ENCODE peak calls at places on chromosomes 16 and 17, in four cellular contexts. One of them, this sample, is unnamed.

GRCh38 chr17:77437017-77437416 is 296.2 kb downstream of the SEC14L1 start:
- DNase-seq in cardiac fibroblast: peak; percentile 65
- DNase-seq in cardiac muscle cell: peak; percentile 93
- DNase-seq in AG09309: no peak
- DNase-seq in this sample: peak; percentile 60

GRCh38 chr16:24525970-24526559 is 13.3 kb upstream of the RBBP6 start:
- DNase-seq in cardiac fibroblast: peak; percentile 66
- DNase-seq in cardiac muscle cell: peak; percentile 60
- DNase-seq in AG09309: peak; percentile 38
- DNase-seq in this sample: no peak

GRCh38 chr16:67364610-67365256 is 28.6 kb downstream of the TPPP3 start:
- DNase-seq in cardiac fibroblast: no peak
- DNase-seq in cardiac muscle cell: no peak
- DNase-seq in AG09309: no peak
- DNase-seq in this sample: no peak

GRCh38 chr16:56382901-56383355 is 42.4 kb downstream of the AMFR start:
- DNase-seq in cardiac fibroblast: no peak
- DNase-seq in cardiac muscle cell: peak; percentile 26
- DNase-seq in AG09309: no peak
- DNase-seq in this sample: peak; percentile 15

GRCh38 chr16:22955461-22956145 is 141.6 kb downstream of the HS3ST2 start:
- DNase-seq in cardiac fibroblast: no peak
- DNase-seq in cardiac muscle cell: no peak
- DNase-seq in AG09309: no peak
- DNase-seq in this sample: no peak

GRCh38 chr16:9183682-9184353 is 92.4 kb downstream of the HAPSTR1 start:
- DNase-seq in cardiac fibroblast: no peak
- DNase-seq in cardiac muscle cell: no peak
- DNase-seq in AG09309: no peak
- DNase-seq in this sample: no peak

GRCh38 chr17:73156166-73156840 is 8.5 kb upstream of the SSTR2 start:
- DNase-seq in cardiac fibroblast: peak; percentile 69
- DNase-seq in cardiac muscle cell: peak; percentile 82
- DNase-seq in AG09309: peak; percentile 31
- DNase-seq in this sample: no peak

GRCh38 chr17:37106049-37106448 is 157.3 kb downstream of the AATF start:
- DNase-seq in cardiac fibroblast: no peak
- DNase-seq in cardiac muscle cell: no peak
- DNase-seq in AG09309: no peak
- DNase-seq in this sample: no peak

GRCh38 chr17:5667871-5668270 is 83.6 kb upstream of the NLRP1 start:
- DNase-seq in cardiac fibroblast: no peak
- DNase-seq in cardiac muscle cell: no peak
- DNase-seq in AG09309: no peak
- DNase-seq in this sample: no peak

DNA sequence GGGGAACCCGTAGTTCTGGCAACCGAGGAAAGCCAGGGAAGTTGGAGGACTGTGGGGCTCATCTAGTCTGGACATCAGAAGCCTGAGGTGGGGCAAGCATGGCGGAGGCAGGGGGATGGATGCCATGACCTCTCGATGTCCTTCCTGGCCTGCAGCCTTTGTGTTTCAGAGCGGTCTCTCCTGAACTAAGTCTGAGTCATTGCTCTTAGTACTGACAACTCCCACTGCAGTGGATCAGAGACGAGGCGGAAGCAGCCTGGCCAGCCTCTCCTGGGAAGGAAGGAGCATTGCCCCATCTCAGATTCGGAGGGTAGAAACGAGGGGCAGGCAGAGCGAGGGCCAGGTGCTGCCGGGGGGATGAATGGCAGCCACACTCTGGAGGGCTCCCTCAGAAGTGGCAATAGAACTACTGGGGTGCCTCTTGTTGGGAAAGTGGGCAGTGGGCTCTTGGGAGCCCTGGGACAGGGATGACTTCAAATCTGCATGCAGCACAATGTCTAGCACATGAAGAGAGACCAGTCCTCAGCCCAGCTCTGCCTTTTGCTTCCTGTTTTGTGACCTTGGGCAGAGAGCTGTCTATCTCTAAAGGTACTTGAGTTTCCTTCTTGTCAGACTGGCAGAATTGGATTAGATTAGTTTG is 3.6 kb upstream of the STAC2 start:
- DNase-seq in cardiac fibroblast: peak; percentile 83
- DNase-seq in cardiac muscle cell: peak; percentile 80
- DNase-seq in AG09309: no peak
- DNase-seq in this sample: no peak
- H3K4me3 ChIP-seq in cardiac fibroblast: no peak overlapping the region
- H3K4me3 ChIP-seq in cardiac muscle cell: no peak overlapping the region
- H3K4me3 ChIP-seq in AG09309: no peak overlapping the region
- H3K4me3 ChIP-seq in this sample: no peak overlapping the region

GRCh38 chr16:1773703-1774455 is 945 bp upstream of the MRPS34 start:
- DNase-seq in cardiac fibroblast: peak; percentile 43
- DNase-seq in cardiac muscle cell: peak; percentile 49
- DNase-seq in AG09309: no peak
- DNase-seq in this sample: no peak
- TF ChIP-seq CTCF in cardiac fibroblast: no peak
- TF ChIP-seq CTCF in cardiac muscle cell: no peak
- TF ChIP-seq CTCF in AG09309: no peak
- TF ChIP-seq CTCF in this sample: no peak

GRCh38 chr17:56708670-56709410 is 115.3 kb downstream of the NOG start:
- DNase-seq in cardiac fibroblast: no peak
- DNase-seq in cardiac muscle cell: no peak
- DNase-seq in AG09309: no peak
- DNase-seq in this sample: no peak
- H3K4me3 ChIP-seq in cardiac fibroblast: no peak overlapping the region
- H3K4me3 ChIP-seq in cardiac muscle cell: no peak overlapping the region
- H3K4me3 ChIP-seq in AG09309: no peak overlapping the region
- H3K4me3 ChIP-seq in this sample: no peak overlapping the region

GRCh38 chr16:14003119-14003570 is 68.0 kb upstream of the MRTFB start:
- DNase-seq in cardiac fibroblast: peak; percentile 50
- DNase-seq in cardiac muscle cell: peak; percentile 76
- DNase-seq in AG09309: no peak
- DNase-seq in this sample: no peak
- TF ChIP-seq CTCF in cardiac fibroblast: no peak
- TF ChIP-seq CTCF in cardiac muscle cell: no peak
- TF ChIP-seq CTCF in AG09309: peak; percentile 11
- TF ChIP-seq CTCF in this sample: no peak

DNA sequence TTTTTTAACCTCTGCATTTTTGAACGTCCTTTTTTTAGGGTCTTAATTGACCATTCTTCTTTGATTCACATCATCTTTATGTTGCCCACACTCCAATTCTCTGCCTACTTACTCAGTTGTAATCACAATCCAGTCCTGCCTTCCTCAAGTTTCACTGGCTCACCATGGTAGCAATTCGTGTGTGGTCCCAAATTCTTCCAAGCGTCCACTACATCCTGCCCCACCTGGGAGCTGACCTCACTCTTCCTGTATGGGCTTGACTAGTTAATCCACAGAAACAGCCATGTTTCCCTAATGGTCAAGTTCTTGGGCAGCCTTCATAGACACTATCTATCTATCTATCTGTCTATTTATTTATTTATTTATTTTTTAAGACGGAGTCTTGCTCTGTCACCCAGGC is 7.1 kb downstream of the TLCD2 start:
- DNase-seq in cardiac fibroblast: peak; percentile 44
- DNase-seq in cardiac muscle cell: no peak
- DNase-seq in AG09309: no peak
- DNase-seq in this sample: no peak
- H3K4me3 ChIP-seq in cardiac fibroblast: no peak overlapping the region
- H3K4me3 ChIP-seq in cardiac muscle cell: no peak overlapping the region
- H3K4me3 ChIP-seq in AG09309: no peak overlapping the region
- H3K4me3 ChIP-seq in this sample: no peak overlapping the region

GRCh38 chr16:85418978-85419491 is 194.1 kb upstream of the GSE1 start:
- DNase-seq in cardiac fibroblast: no peak
- DNase-seq in cardiac muscle cell: no peak
- DNase-seq in AG09309: no peak
- DNase-seq in this sample: no peak
- TF ChIP-seq CTCF in cardiac fibroblast: no peak
- TF ChIP-seq CTCF in cardiac muscle cell: no peak
- TF ChIP-seq CTCF in AG09309: no peak
- TF ChIP-seq CTCF in this sample: no peak

GRCh38 chr17:42672038-42672437 is 4.8 kb downstream of the PLEKHH3 start:
- DNase-seq in cardiac fibroblast: no peak
- DNase-seq in cardiac muscle cell: no peak
- DNase-seq in AG09309: no peak
- DNase-seq in this sample: no peak

GRCh38 chr17:42670925-42671657 is 5.7 kb downstream of the PLEKHH3 start:
- DNase-seq in cardiac fibroblast: no peak
- DNase-seq in cardiac muscle cell: no peak
- DNase-seq in AG09309: no peak
- DNase-seq in this sample: no peak

GRCh38 chr17:42669705-42670198 is 7.0 kb downstream of the PLEKHH3 start:
- DNase-seq in cardiac fibroblast: no peak
- DNase-seq in cardiac muscle cell: no peak
- DNase-seq in AG09309: no peak
- DNase-seq in this sample: no peak

GRCh38 chr17:42673266-42673884 is 3.4 kb downstream of the PLEKHH3 start:
- DNase-seq in cardiac fibroblast: no peak
- DNase-seq in cardiac muscle cell: no peak
- DNase-seq in AG09309: no peak
- DNase-seq in this sample: no peak

GRCh38 chr17:42670199-42670924 is 6.4 kb downstream of the PLEKHH3 start:
- DNase-seq in cardiac fibroblast: no peak
- DNase-seq in cardiac muscle cell: no peak
- DNase-seq in AG09309: no peak
- DNase-seq in this sample: no peak
- H3K4me3 ChIP-seq in cardiac fibroblast: no peak overlapping the region
- H3K4me3 ChIP-seq in cardiac muscle cell: no peak overlapping the region
- H3K4me3 ChIP-seq in AG09309: no peak overlapping the region
- H3K4me3 ChIP-seq in this sample: no peak overlapping the region

GRCh38 chr17:7133424-7133823 is 18.8 kb upstream of the ASGR2 start:
- DNase-seq in cardiac fibroblast: peak; percentile 14
- DNase-seq in cardiac muscle cell: peak; percentile 17
- DNase-seq in AG09309: no peak
- DNase-seq in this sample: no peak
- TF ChIP-seq CTCF in cardiac fibroblast: peak; percentile 39
- TF ChIP-seq CTCF in cardiac muscle cell: peak; percentile 45
- TF ChIP-seq CTCF in AG09309: peak; percentile 50
- TF ChIP-seq CTCF in this sample: peak; percentile 43

DNA sequence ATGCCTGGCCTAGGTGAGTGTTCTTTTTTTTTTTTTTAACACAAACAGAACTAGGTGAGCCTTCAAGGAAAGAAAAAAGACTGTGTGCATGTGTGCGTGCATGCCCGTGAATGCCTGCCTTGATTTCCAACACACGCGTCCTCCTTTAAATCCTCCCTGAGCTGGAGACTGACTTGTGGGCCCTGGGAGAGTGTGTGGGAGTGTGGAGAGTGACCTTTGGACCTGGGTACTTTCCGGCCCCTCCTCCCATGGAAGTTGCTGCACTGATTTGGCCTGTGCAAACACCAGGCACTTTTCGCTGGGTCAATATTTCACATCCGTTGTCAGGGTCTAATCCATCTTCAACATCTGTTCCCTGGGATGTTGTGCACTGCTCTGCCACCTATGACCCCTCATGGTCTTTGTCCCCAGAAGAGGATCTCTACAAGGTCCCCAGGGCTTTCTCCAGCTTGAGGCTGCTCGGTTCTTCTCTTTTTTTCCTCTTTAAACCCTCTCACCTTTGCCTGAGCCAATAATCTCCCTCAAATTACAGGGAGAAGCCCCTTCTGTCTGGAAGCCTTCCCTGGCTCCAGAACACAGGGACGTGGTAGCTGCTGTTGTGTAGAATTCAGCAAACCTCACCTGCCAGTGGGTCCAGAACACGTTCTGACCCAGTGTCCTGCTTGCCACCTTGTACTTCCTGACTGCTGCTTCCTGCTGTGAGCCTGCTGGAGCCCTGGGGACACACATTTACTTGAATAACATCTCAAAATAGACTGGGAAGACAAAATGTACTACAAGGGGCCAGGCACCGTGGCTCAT is 20.8 kb upstream of the ATP5MC1 start:
- DNase-seq in cardiac fibroblast: no peak
- DNase-seq in cardiac muscle cell: peak; percentile 25
- DNase-seq in AG09309: no peak
- DNase-seq in this sample: no peak
- H3K4me3 ChIP-seq in cardiac fibroblast: no peak overlapping the region
- H3K4me3 ChIP-seq in cardiac muscle cell: no peak overlapping the region
- H3K4me3 ChIP-seq in AG09309: no peak overlapping the region
- H3K4me3 ChIP-seq in this sample: no peak overlapping the region

This sample was measured in astrocyte of the cerebellum.